ENCODE peak calls at places on chromosomes 4 and X, in nine cellular contexts. M is SK-N-SH, C is heart left ventricle, J is IMR-90, A is fibroblast of pulmonary artery, U is astrocyte, D is upper lobe of right lung, Z is ovary, T is AG04449. E is an unnamed sample.

GRCh38 chr4:105930696-105931095 is 35.4 kb downstream of the NPNT start:
- DNase-seq in A (no peak), Z (no peak), C (no peak), T (no peak), D (no peak), M (no peak), J (no peak), U (no peak), E (no peak)

GRCh38 chrX:30620980-30621716 is 32.1 kb upstream of the GK start:
- DNase-seq in C (peak), T (peak), U (peak), M (no peak), J (peak), D (no peak), A (peak), Z (no peak), E (peak)

GRCh38 chr4:94995684-94996394 is 238.1 kb downstream of the BMPR1B start:
- DNase-seq in C (peak), U (peak), T (no peak), D (no peak), A (peak), M (no peak), Z (peak), J (peak), E (no peak)

GRCh38 chr4:37758226-37758625 is 68.3 kb upstream of the PGM2 start:
- DNase-seq in J (peak), D (no peak), Z (peak), U (peak), A (peak), T (peak), C (no peak), M (no peak), E (peak)

GRCh38 chr4:106266201-106266600 is 49.8 kb downstream of the TBCK start:
- DNase-seq in C (no peak), M (peak), D (no peak), U (peak), T (peak), Z (no peak), A (peak), J (peak), E (no peak)

GRCh38 chr4:1113311-1114009 is at the start of gene RNF212:
- DNase-seq in D (peak), T (no peak), U (no peak), J (no peak), A (peak), M (peak), C (peak), Z (peak), E (no peak)

GRCh38 chr4:151921811-151922210 is 161.0 kb upstream of the GATB start:
- DNase-seq in J (peak), A (no peak), D (no peak), U (peak), T (no peak), Z (no peak), M (no peak), C (no peak), E (no peak)

GRCh38 chr4:160299608-160300007 is 1196.7 kb downstream of the RAPGEF2 start:
- DNase-seq in D (no peak), U (no peak), T (no peak), C (no peak), J (no peak), Z (no peak), M (peak), A (no peak), E (no peak)

GRCh38 chr4:61202638-61203495 is 2.7 kb downstream of the ADGRL3 start:
- DNase-seq in M (peak), U (no peak), D (no peak), T (no peak), Z (no peak), A (peak), J (no peak), C (peak), E (peak)

GRCh38 chrX:150696264-150696789 is 3.1 kb downstream of the MTMR1 start:
- DNase-seq in Z (no peak), U (no peak), J (no peak), A (no peak), D (no peak), C (no peak), M (no peak), T (no peak), E (peak)

GRCh38 chr4:121070696-121071639 is 1.4 kb downstream of the NDNF start:
- DNase-seq in M (peak), T (no peak), U (no peak), D (peak), Z (peak), A (peak), J (no peak), C (peak), E (no peak)

GRCh38 chr4:144572660-144573059 is 73.3 kb upstream of the HHIP start:
- DNase-seq in A (no peak), Z (no peak), D (no peak), T (no peak), M (no peak), J (no peak), C (no peak), U (no peak), E (no peak)

GRCh38 chrX:40164751-40165150 is 67.0 kb upstream of the BCOR start:
- DNase-seq in Z (no peak), M (no peak), U (no peak), C (no peak), T (no peak), A (no peak), J (no peak), D (no peak), E (no peak)

GRCh38 chr4:150855981-150856510 is 159.0 kb downstream of the LRBA start:
- DNase-seq in J (no peak), U (no peak), A (no peak), C (no peak), T (no peak), Z (no peak), D (no peak), M (no peak), E (no peak)

GRCh38 chrX:30161043-30161442 is 54.3 kb upstream of the MAGEB2 start:
- DNase-seq in J (peak), D (no peak), U (peak), T (no peak), A (peak), Z (no peak), C (no peak), M (no peak), E (no peak)

GRCh38 chr4:128354205-128354821 is 66.7 kb upstream of the PGRMC2 start:
- DNase-seq in Z (no peak), C (peak), D (no peak), T (peak), A (peak), M (peak), J (peak), U (peak), E (no peak)

GRCh38 chrX:10620121-10620699 is at the start of gene MID1:
- DNase-seq in C (peak), T (no peak), Z (peak), D (peak), J (peak), M (peak), U (peak), A (peak), E (no peak)

GRCh38 chr4:52368895-52369294 is 290.2 kb downstream of the USP46 start:
- DNase-seq in Z (no peak), U (no peak), A (no peak), T (no peak), D (no peak), J (no peak), M (no peak), C (no peak), E (no peak)

GRCh38 chr4:1939664-1940509 is 68.7 kb downstream of the NSD2 start:
- DNase-seq in M (no peak), D (no peak), C (no peak), U (peak), A (peak), Z (no peak), J (peak), T (peak), E (no peak)

GRCh38 chrX:150525061-150525919 is 43.1 kb upstream of the MTM1 start:
- DNase-seq in A (no peak), T (no peak), Z (no peak), U (no peak), M (no peak), J (no peak), D (no peak), C (peak), E (no peak)

GRCh38 chr4:21780158-21780557 is 168.4 kb downstream of the KCNIP4 start:
- DNase-seq in U (peak), M (no peak), A (no peak), T (no peak), J (peak), C (no peak), Z (no peak), D (no peak), E (no peak)

GRCh38 chrX:115036029-115036428 is 18.6 kb upstream of the IL13RA2 start:
- DNase-seq in D (no peak), T (no peak), A (no peak), C (no peak), J (no peak), M (no peak), U (no peak), Z (no peak), E (no peak)

GRCh38 chrX:15451913-15452312 is 41.2 kb downstream of the PIR start:
- DNase-seq in A (peak), Z (no peak), J (peak), C (peak), U (peak), T (no peak), M (no peak), D (no peak), E (no peak)

GRCh38 chr4:96698891-96699290 is 859.0 kb downstream of the PDHA2 start:
- DNase-seq in D (no peak), M (no peak), J (no peak), U (peak), A (no peak), Z (no peak), T (no peak), C (no peak), E (no peak)

GRCh38 chr4:174154455-174154854 is 129.0 kb downstream of the FBXO8 start:
- DNase-seq in J (peak), D (no peak), M (no peak), Z (no peak), C (peak), U (peak), A (peak), T (peak), E (no peak)

GRCh38 chr4:165580379-165580905 is 201.6 kb downstream of the CPE start:
- DNase-seq in J (no peak), U (peak), M (no peak), D (no peak), T (peak), Z (no peak), A (peak), C (no peak), E (no peak)

DNA sequence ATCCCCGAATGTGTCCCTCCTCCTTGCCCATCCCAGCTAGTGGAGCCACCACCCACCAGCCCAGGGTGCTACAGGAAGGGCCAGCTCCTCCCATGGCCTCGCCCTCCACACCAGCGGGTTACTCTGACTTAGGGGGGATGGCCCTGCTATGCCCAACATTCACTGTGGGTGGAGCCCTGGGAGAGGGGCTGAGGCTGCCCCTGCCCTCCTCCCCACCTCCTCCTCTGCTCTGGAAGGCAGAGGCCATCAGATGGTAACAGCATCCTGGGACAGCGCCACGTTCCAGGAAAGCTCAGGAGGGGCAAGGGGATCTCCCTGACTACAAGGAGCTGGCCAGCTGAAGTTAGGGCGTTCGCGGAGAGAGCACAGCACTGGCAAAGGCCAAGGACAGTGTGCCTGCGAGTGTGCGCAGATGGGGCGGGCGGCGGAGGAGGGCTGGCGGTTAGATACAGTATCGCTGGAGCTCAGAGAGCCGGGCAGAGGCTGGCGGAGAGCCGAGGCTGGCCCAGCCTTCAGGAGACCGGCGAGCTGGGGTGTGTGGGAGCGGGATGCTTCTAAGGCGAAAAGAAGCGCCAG is 1.5 kb downstream of the JAKMIP1 start:
- DNase-seq in A (no peak), U (no peak), Z (peak), C (no peak), T (no peak), M (peak), J (no peak), D (no peak), E (no peak)
- TF ChIP-seq CTCF in A (no peak), U (no peak), Z (no peak), C (no peak), T (no peak), M (no peak), J (no peak), D (no peak), E (no peak)

GRCh38 chr4:4753643-4754042 is 105.8 kb upstream of the MSX1 start:
- DNase-seq in T (no peak), Z (no peak), M (no peak), J (no peak), U (no peak), C (no peak), A (no peak), D (no peak), E (no peak)

GRCh38 chr4:4752025-4752424 is 107.4 kb upstream of the MSX1 start:
- DNase-seq in T (no peak), C (no peak), U (no peak), Z (no peak), A (no peak), M (no peak), J (no peak), D (no peak), E (no peak)

GRCh38 chr4:4755306-4755705 is 104.2 kb upstream of the MSX1 start:
- DNase-seq in J (no peak), C (no peak), U (no peak), M (no peak), Z (no peak), T (no peak), A (no peak), D (peak), E (no peak)

GRCh38 chr4:4754641-4755040 is 104.8 kb upstream of the MSX1 start:
- DNase-seq in J (no peak), D (peak), Z (no peak), T (no peak), A (no peak), U (no peak), M (peak), C (no peak), E (no peak)

DNA sequence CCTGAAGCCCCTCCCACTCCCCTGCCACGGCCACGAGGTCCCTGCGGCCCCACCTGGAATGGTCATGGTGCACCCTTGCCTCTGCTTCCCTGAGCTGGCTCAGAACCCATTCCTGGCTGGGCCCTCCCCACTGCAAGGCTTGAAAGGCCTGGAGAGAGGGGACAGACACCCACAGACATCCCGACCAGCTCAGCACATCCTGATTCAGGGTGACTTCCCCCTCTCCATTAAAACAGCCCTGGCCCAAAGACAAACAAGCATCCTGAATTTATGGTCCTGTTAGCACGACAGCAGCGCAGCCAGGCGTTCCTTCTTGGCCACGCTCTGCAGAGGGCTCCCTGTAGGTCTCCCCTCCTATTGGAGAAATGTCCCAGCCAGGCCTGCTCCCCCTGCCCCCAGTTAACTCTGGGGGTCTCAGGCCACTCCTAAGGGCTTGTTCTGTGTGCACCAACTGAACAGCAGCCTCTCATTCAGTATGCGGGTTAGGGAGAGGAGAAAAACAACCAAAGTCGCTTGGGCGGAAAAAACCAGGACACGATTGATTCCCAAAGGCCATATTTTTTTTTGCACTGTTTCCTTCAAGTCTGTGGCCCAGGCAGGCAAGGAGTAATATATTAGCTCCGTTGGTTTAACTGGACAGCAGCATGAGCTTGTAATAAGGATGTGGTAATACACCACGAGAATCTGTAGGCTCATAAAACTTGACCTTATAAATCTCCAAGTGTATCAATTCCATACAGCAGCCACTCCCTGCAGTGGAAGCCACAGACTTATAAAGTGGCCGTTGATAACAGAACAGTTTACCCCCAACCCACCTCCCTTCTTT is 106.7 kb upstream of the MSX1 start:
- DNase-seq in D (peak), U (no peak), J (no peak), M (no peak), Z (no peak), A (no peak), C (no peak), T (no peak), E (no peak)
- TF ChIP-seq CTCF in D (no peak), U (no peak), J (no peak), M (no peak), Z (no peak), A (no peak), C (no peak), T (no peak), E (no peak)

GRCh38 chrX:9291666-9292065 is 173.2 kb upstream of the TBL1X start:
- DNase-seq in J (no peak), D (no peak), T (no peak), A (no peak), M (no peak), U (no peak), Z (no peak), C (no peak), E (no peak)
- TF ChIP-seq CTCF in J (no peak), D (no peak), T (no peak), A (no peak), M (no peak), U (no peak), Z (no peak), C (no peak), E (no peak)

GRCh38 chrX:65300104-65300809 is 234.3 kb downstream of the LAS1L start:
- DNase-seq in U (no peak), Z (no peak), J (no peak), T (no peak), M (no peak), C (no peak), A (no peak), D (no peak), E (no peak)
- TF ChIP-seq CTCF in U (no peak), Z (no peak), J (no peak), T (no peak), M (no peak), C (no peak), A (no peak), D (no peak), E (no peak)

E was measured in CD14-positive monocyte.